ENCODE peak calls at places on chromosomes 1 and 21, in nine cellular contexts. D is cardiac muscle cell; G is activated B cell treated with CpG ODN at 0.5 μM for 24 hours; L is EL; Y is midbrain; O is stimulated activated CD4-positive, alpha-beta T cell treated with anti-CD3 and anti-CD28 coated beads, Interleukin-4, amount 100 ng/mL, for 48 hours; Z is GM04503; I is aorta; U is nucleus accumbens. C is an unnamed sample.
A peak's percentile ranks its signal among the peaks of the same experiment; 100 is the strongest.

GRCh38 chr1:43349594-43350306 is 9.0 kb upstream of the CDC20 start:
- DNase-seq in D (peak; percentile 78), O (no peak), U (peak; percentile 53), Z (no peak), G (no peak), Y (no peak), I (no peak), L (peak; percentile 56), C (peak; percentile 33)

GRCh38 chr1:43206721-43207228 is 34.6 kb downstream of the CFAP57 start:
- DNase-seq in Y (no peak), Z (peak; percentile 97), D (peak; percentile 73), U (no peak), G (no peak), I (no peak), L (peak; percentile 100), O (no peak), C (peak; percentile 85)

GRCh38 chr1:88284066-88284465 is 400.0 kb upstream of the PKN2 start:
- DNase-seq in D (no peak), I (no peak), U (no peak), Z (no peak), Y (no peak), G (no peak), O (no peak), L (no peak), C (no peak)

GRCh38 chr1:32989160-32989894 is 24.7 kb upstream of the RNF19B start:
- DNase-seq in U (no peak), Y (peak; percentile 53), Z (peak; percentile 88), L (peak; percentile 95), G (no peak), I (peak; percentile 90), O (peak; percentile 61), D (peak; percentile 27), C (no peak)

GRCh38 chr1:204962742-204963632 is 80.0 kb upstream of the CNTN2 start:
- DNase-seq in U (no peak), L (no peak), G (no peak), O (no peak), I (no peak), D (no peak), Z (no peak), Y (no peak), C (no peak)

GRCh38 chr1:205016075-205016474 is 26.9 kb upstream of the CNTN2 start:
- DNase-seq in Z (no peak), Y (no peak), G (no peak), O (no peak), L (no peak), D (no peak), I (no peak), U (no peak), C (no peak)

GRCh38 chr1:37274896-37275631 is 199.3 kb upstream of the ZC3H12A start:
- DNase-seq in Z (no peak), U (no peak), O (no peak), I (no peak), G (no peak), L (no peak), Y (no peak), D (no peak), C (no peak)

GRCh38 chr1:154170547-154171221 is 15.8 kb upstream of the NUP210L start:
- DNase-seq in G (no peak), Y (no peak), Z (no peak), I (no peak), O (peak; percentile 61), L (no peak), D (no peak), U (no peak), C (no peak)

GRCh38 chr1:46546210-46546609 is 5.2 kb downstream of the KNCN start:
- DNase-seq in U (no peak), G (no peak), I (no peak), D (no peak), Y (no peak), Z (no peak), O (no peak), L (no peak), C (no peak)

GRCh38 chr1:110155878-110156522 is 5.7 kb downstream of the SLC6A17 start:
- DNase-seq in G (no peak), O (peak; percentile 21), Z (no peak), U (no peak), L (peak; percentile 48), D (peak; percentile 90), Y (no peak), I (peak; percentile 70), C (peak; percentile 66)

GRCh38 chr1:8165595-8166360 is 139.7 kb upstream of the ERRFI1 start:
- DNase-seq in G (no peak), O (no peak), U (no peak), Z (no peak), L (no peak), Y (no peak), I (no peak), D (no peak), C (peak; percentile 27)

GRCh38 chr1:234585333-234586055 is 24.5 kb downstream of the IRF2BP2 start:
- DNase-seq in L (peak; percentile 23), Z (no peak), Y (no peak), G (no peak), U (no peak), I (peak; percentile 70), O (no peak), D (no peak), C (no peak)

GRCh38 chr1:41387667-41388091 is 26.4 kb downstream of the FOXO6 start:
- DNase-seq in U (peak; percentile 13), Y (peak; percentile 28), I (peak; percentile 91), G (no peak), L (peak; percentile 38), O (no peak), Z (peak; percentile 6), D (peak; percentile 93), C (peak; percentile 51)

GRCh38 chr21:29613021-29613420 is 314.3 kb downstream of the BACH1 start:
- DNase-seq in O (no peak), D (no peak), Y (no peak), L (no peak), U (no peak), I (no peak), Z (no peak), G (no peak), C (no peak)

GRCh38 chr1:9371391-9371935 is 78.8 kb downstream of the SPSB1 start:
- DNase-seq in U (no peak), I (peak; percentile 89), Y (no peak), L (no peak), Z (peak; percentile 34), D (peak; percentile 23), O (no peak), G (no peak), C (no peak)

GRCh38 chr1:101237229-101237837 is 514 bp downstream of the S1PR1 start:
- DNase-seq in Z (peak; percentile 81), Y (no peak), O (no peak), G (no peak), I (no peak), D (peak; percentile 50), L (peak; percentile 67), U (no peak), C (no peak)

GRCh38 chr1:229341811-229342304 is 989 bp downstream of the CCSAP start:
- DNase-seq in I (no peak), U (no peak), Y (no peak), G (no peak), L (no peak), D (no peak), O (no peak), Z (no peak), C (no peak)

GRCh38 chr21:37742532-37742931 is 173.7 kb downstream of the KCNJ6 start:
- DNase-seq in U (no peak), Y (no peak), O (no peak), I (no peak), Z (peak; percentile 45), D (no peak), L (peak; percentile 76), G (no peak), C (no peak)

GRCh38 chr1:147491098-147491497 is 50.2 kb upstream of the BCL9 start:
- DNase-seq in I (no peak), D (no peak), Y (no peak), Z (no peak), G (no peak), O (no peak), L (no peak), U (no peak), C (no peak)

GRCh38 chr1:94707321-94708298 is 112.5 kb upstream of the SLC44A3 start:
- DNase-seq in Z (no peak), G (no peak), Y (no peak), U (no peak), D (no peak), O (no peak), L (no peak), I (no peak), C (no peak)

GRCh38 chr1:53484705-53485477 is 25.7 kb downstream of the DMRTB1 start:
- DNase-seq in G (no peak), Y (no peak), O (no peak), D (no peak), I (peak; percentile 32), Z (no peak), L (no peak), U (no peak), C (no peak)